ENCODE peak calls at places on chromosomes 1 and 21, in eight cellular contexts. W, T, I, H, E, V, Q and C are unnamed samples.
A peak's percentile ranks its signal among the peaks of the same experiment; 100 is the strongest.

GRCh38 chr1:230074762-230075161 is 7.7 kb downstream of the GALNT2 start:
- DNase-seq in W (peak; percentile 32), T (no peak), I (no peak), H (no peak), E (no peak), V (no peak), Q (no peak), C (no peak)

GRCh38 chr21:34881894-34882371 is 167.2 kb downstream of the RUNX1 start:
- DNase-seq in W (no peak), T (no peak), I (peak; percentile 86), H (peak; percentile 86), E (no peak), V (no peak), Q (no peak), C (no peak)

GRCh38 chr1:185441608-185442007 is 124.6 kb upstream of the IVNS1ABP start:
- DNase-seq in W (no peak), T (no peak), I (no peak), H (no peak), E (no peak), V (no peak), Q (no peak), C (peak; percentile 38)

GRCh38 chr1:110572751-110573150 is 33.4 kb downstream of the KCNA2 start:
- DNase-seq in W (no peak), T (no peak), I (no peak), H (no peak), E (no peak), V (no peak), Q (no peak), C (no peak)

GRCh38 chr1:42423621-42424200 is 32.1 kb downstream of the ZMYND12 start:
- DNase-seq in W (no peak), T (no peak), I (peak; percentile 32), H (no peak), E (no peak), V (no peak), Q (no peak), C (no peak)

GRCh38 chr21:44984792-44985440 is 45.1 kb downstream of the SLX9 start:
- DNase-seq in W (no peak), T (no peak), I (peak; percentile 89), H (no peak), E (peak; percentile 80), V (no peak), Q (peak; percentile 40), C (peak; percentile 91)

GRCh38 chr1:182643699-182644098 is 39.5 kb upstream of the RGS16 start:
- DNase-seq in W (no peak), T (no peak), I (no peak), H (no peak), E (no peak), V (no peak), Q (no peak), C (no peak)

GRCh38 chr1:201790261-201790660 is 38.7 kb upstream of the IPO9 start:
- DNase-seq in W (no peak), T (no peak), I (peak; percentile 88), H (no peak), E (no peak), V (no peak), Q (no peak), C (no peak)

GRCh38 chr1:171486048-171486519 is 754 bp downstream of the PRRC2C start:
- DNase-seq in W (no peak), T (peak; percentile 87), I (no peak), H (peak; percentile 4), E (no peak), V (no peak), Q (no peak), C (peak; percentile 50)

GRCh38 chr1:177591155-177591554 is 378.7 kb downstream of the SEC16B start:
- DNase-seq in W (no peak), T (no peak), I (no peak), H (no peak), E (no peak), V (no peak), Q (no peak), C (no peak)

DNA sequence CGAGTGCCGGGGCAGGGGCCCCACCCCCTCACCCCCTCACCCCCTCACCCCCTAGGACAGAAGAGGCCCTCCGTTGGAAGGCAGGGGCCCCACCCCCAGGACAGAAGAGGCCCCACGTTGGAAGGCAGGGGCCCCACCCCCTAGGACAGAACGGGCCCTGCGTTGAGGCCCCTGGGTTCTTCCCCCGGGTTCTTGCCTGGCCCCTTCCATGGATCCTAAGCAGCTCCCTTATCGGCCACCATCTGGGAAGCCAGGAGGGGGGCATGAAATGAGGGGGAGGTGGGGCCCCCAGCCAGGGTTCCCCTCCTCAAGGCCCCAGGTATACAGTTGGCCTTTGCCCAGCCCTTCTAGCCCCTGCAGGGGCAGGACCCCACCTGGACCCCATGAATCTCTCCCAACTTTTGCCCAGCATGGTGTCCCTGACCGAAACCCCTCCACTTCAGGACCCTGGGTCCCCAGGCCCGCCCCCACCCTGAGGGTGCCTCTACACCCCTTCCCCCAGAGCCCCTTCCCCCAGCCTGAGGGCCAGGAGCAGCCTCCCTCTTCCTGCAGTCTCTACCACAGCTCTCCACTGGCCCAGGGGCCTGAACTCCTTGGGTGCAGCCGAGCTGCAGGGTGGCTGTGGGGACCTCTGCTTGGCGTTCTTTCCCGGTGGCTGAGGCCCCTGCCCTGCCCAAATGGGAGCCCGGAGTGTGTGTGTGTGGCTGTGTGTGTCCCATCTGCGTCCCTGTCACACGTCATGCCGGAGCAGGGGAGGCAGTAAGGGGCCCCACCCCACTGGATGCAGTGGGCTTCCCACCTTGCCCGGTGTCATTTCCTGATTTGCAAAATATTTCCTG is 4.3 kb upstream of the VWA1 start:
- DNase-seq in W (no peak), T (no peak), I (peak; percentile 94), H (no peak), E (peak; percentile 72), V (no peak), Q (no peak), C (peak; percentile 53)
- H3K4me1 ChIP-seq in W (no peaks in the 10 kb centered on the region), T (peaks cover 12% of the 10 kb centered on the region), I (peaks cover 13% of the 10 kb centered on the region), H (peaks cover 68% of the 10 kb centered on the region), E (no peaks in the 10 kb centered on the region), V (peaks cover 59% of the 10 kb centered on the region), Q (peaks cover 45% of the 10 kb centered on the region), C (peaks cover 41% of the 10 kb centered on the region)

GRCh38 chr1:19478241-19478780 is 7.0 kb downstream of the CAPZB start:
- DNase-seq in W (no peak), T (no peak), I (no peak), H (no peak), E (no peak), V (no peak), Q (no peak), C (no peak)
- H3K4me1 ChIP-seq in W (peaks cover 39% of the 10 kb centered on the region), T (peaks cover 81% of the 10 kb centered on the region), I (peaks cover 37% of the 10 kb centered on the region), H (peaks cover 71% of the 10 kb centered on the region), E (peaks cover 12% of the 10 kb centered on the region), V (peaks cover 47% of the 10 kb centered on the region), Q (no peaks in the 10 kb centered on the region), C (peaks cover 31% of the 10 kb centered on the region)

GRCh38 chr1:165631403-165632151 is 543 bp downstream of the MGST3 start:
- DNase-seq in W (peak; percentile 66), T (peak; percentile 9), I (peak; percentile 90), H (no peak), E (peak; percentile 87), V (peak; percentile 56), Q (peak; percentile 44), C (no peak)
- H3K4me1 ChIP-seq in W (peaks cover 3% of the 10 kb centered on the region), T (peaks cover 20% of the 10 kb centered on the region), I (peaks cover 25% of the 10 kb centered on the region), H (peaks cover 22% of the 10 kb centered on the region), E (no peaks in the 10 kb centered on the region), V (peaks cover 8% of the 10 kb centered on the region), Q (no peaks in the 10 kb centered on the region), C (peaks cover 36% of the 10 kb centered on the region)

GRCh38 chr1:27634982-27635362 is at the start of gene FGR:
- DNase-seq in W (no peak), T (no peak), I (peak; percentile 42), H (no peak), E (no peak), V (no peak), Q (no peak), C (no peak)
- H3K4me1 ChIP-seq in W (no peaks in the 10 kb centered on the region), T (peaks cover 45% of the 10 kb centered on the region), I (peaks cover 6% of the 10 kb centered on the region), H (no peaks in the 10 kb centered on the region), E (no peaks in the 10 kb centered on the region), V (no peaks in the 10 kb centered on the region), Q (peaks cover 5% of the 10 kb centered on the region), C (peaks cover 18% of the 10 kb centered on the region)

DNA sequence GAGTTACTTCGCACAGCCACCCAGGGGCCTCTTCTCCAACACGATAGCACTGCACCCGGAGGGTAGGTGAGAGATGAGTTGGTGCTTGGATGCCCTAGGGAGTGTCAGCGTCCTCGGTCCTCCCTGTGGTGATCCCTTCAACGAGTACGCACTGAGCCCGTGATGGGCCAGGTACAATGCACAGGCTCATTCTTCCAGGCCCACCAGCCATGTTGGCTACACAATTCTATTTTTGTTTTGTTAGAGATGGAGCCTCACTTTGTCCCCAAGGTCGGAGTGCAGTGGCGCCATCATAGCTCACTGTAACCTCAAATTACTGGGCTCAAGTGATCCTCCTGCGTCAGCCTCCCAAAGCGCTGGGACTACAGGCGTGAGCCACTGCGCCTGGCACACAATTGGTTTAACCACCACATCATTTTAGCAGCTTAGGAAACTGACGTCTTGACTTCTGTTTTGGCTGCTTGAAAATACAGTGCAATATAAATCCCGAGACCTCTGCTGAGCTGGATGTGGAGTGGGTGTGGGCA is 602 bp upstream of the SCMH1 start:
- DNase-seq in W (no peak), T (no peak), I (no peak), H (no peak), E (no peak), V (no peak), Q (no peak), C (no peak)
- H3K4me1 ChIP-seq in W (no peaks in the 10 kb centered on the region), T (peaks cover 6% of the 10 kb centered on the region), I (peaks cover 35% of the 10 kb centered on the region), H (peaks cover 32% of the 10 kb centered on the region), E (peaks cover 7% of the 10 kb centered on the region), V (no peaks in the 10 kb centered on the region), Q (no peaks in the 10 kb centered on the region), C (peaks cover 78% of the 10 kb centered on the region)

GRCh38 chr1:89957063-89957462 is 37.8 kb upstream of the ZNF326 start:
- DNase-seq in W (no peak), T (no peak), I (no peak), H (no peak), E (no peak), V (no peak), Q (no peak), C (peak; percentile 39)
- H3K4me1 ChIP-seq in W (peaks cover 4% of the 10 kb centered on the region), T (no peaks in the 10 kb centered on the region), I (peaks cover 30% of the 10 kb centered on the region), H (no peaks in the 10 kb centered on the region), E (no peaks in the 10 kb centered on the region), V (no peaks in the 10 kb centered on the region), Q (no peaks in the 10 kb centered on the region), C (peaks cover 49% of the 10 kb centered on the region)

GRCh38 chr1:13763264-13763663 is 63.3 kb downstream of the PRDM2 start:
- DNase-seq in W (no peak), T (no peak), I (no peak), H (no peak), E (no peak), V (no peak), Q (no peak), C (no peak)

GRCh38 chr1:13760921-13761320 is 60.9 kb downstream of the PRDM2 start:
- DNase-seq in W (no peak), T (no peak), I (no peak), H (no peak), E (no peak), V (no peak), Q (no peak), C (peak; percentile 13)

GRCh38 chr1:13763991-13764390 is 64.0 kb downstream of the PRDM2 start:
- DNase-seq in W (no peak), T (no peak), I (no peak), H (no peak), E (no peak), V (no peak), Q (no peak), C (no peak)

GRCh38 chr1:13761883-13762282 is 61.9 kb downstream of the PRDM2 start:
- DNase-seq in W (no peak), T (no peak), I (no peak), H (no peak), E (no peak), V (no peak), Q (no peak), C (no peak)

GRCh38 chr1:13762642-13763041 is 62.7 kb downstream of the PRDM2 start:
- DNase-seq in W (no peak), T (no peak), I (no peak), H (no peak), E (no peak), V (no peak), Q (no peak), C (no peak)
- H3K4me1 ChIP-seq in W (peaks cover 20% of the 10 kb centered on the region), T (peaks cover 25% of the 10 kb centered on the region), I (peaks cover 29% of the 10 kb centered on the region), H (peaks cover 53% of the 10 kb centered on the region), E (peaks cover 7% of the 10 kb centered on the region), V (peaks cover 22% of the 10 kb centered on the region), Q (no peaks in the 10 kb centered on the region), C (peaks cover 12% of the 10 kb centered on the region)